ENCODE peak calls at places on chromosomes 6 and 20, in seven cellular contexts. P is G401; O is D721Med; X is NCI-H1417; Y is activated CD4-positive, alpha-beta memory T cell treated with anti-CD3 and anti-CD28 coated beads for 36 hours; K is IMR-90; E is GM04504. T is an unnamed sample.

GRCh38 chr20:17816804-17817590 is 117.2 kb downstream of the BANF2 start:
- DNase-seq in P (peak; percentile 13), O (no peak), X (no peak), Y (no peak), K (no peak), E (no peak), T (no peak)

GRCh38 chr6:24951831-24952299 is 16.1 kb upstream of the RIPOR2 start:
- DNase-seq in P (no peak), O (no peak), X (no peak), Y (peak; percentile 37), K (no peak), E (no peak), T (no peak)

GRCh38 chr6:165937564-165938358 is 229.9 kb downstream of the TBXT start:
- DNase-seq in P (peak; percentile 47), O (no peak), X (no peak), Y (no peak), K (no peak), E (no peak), T (no peak)

GRCh38 chr6:156790711-156791110 is 13.5 kb downstream of the ARID1B start:
- DNase-seq in P (no peak), O (no peak), X (no peak), Y (no peak), K (no peak), E (no peak), T (no peak)

GRCh38 chr6:125888989-125889656 is 67.4 kb upstream of the HINT3 start:
- DNase-seq in P (no peak), O (no peak), X (no peak), Y (peak; percentile 26), K (peak; percentile 40), E (no peak), T (no peak)

GRCh38 chr6:39302669-39303424 is 11.4 kb downstream of the KCNK17 start:
- DNase-seq in P (peak; percentile 25), O (peak; percentile 94), X (peak; percentile 74), Y (peak; percentile 92), K (peak; percentile 47), E (peak; percentile 27), T (peak; percentile 34)

GRCh38 chr20:20368414-20369352 is 779 bp downstream of the INSM1 start:
- DNase-seq in P (peak; percentile 20), O (no peak), X (peak; percentile 84), Y (peak; percentile 23), K (no peak), E (no peak), T (no peak)

GRCh38 chr6:170051229-170052172 is 239.4 kb downstream of the DLL1 start:
- DNase-seq in P (no peak), O (no peak), X (no peak), Y (no peak), K (no peak), E (no peak), T (no peak)

GRCh38 chr6:152671146-152671545 is 26.6 kb upstream of the MYCT1 start:
- DNase-seq in P (no peak), O (no peak), X (no peak), Y (no peak), K (peak; percentile 49), E (no peak), T (no peak)

GRCh38 chr6:169520104-169520503 is 181.7 kb downstream of the WDR27 start:
- DNase-seq in P (no peak), O (no peak), X (no peak), Y (no peak), K (peak; percentile 70), E (no peak), T (peak; percentile 52)

GRCh38 chr6:17885079-17885478 is 102.4 kb downstream of the KIF13A start:
- DNase-seq in P (no peak), O (no peak), X (no peak), Y (no peak), K (peak; percentile 19), E (no peak), T (no peak)

GRCh38 chr6:157579467-157580031 is 198.6 kb downstream of the ZDHHC14 start:
- DNase-seq in P (peak; percentile 27), O (no peak), X (no peak), Y (no peak), K (no peak), E (no peak), T (no peak)

GRCh38 chr6:142958343-142958742 is 13.4 kb upstream of the HIVEP2 start:
- DNase-seq in P (no peak), O (no peak), X (no peak), Y (no peak), K (no peak), E (no peak), T (no peak)

GRCh38 chr6:78607188-78607587 is 260.2 kb upstream of the IRAK1BP1 start:
- DNase-seq in P (no peak), O (no peak), X (no peak), Y (no peak), K (peak; percentile 49), E (no peak), T (no peak)

GRCh38 chr6:150409576-150410066 is 40.8 kb downstream of the IYD start:
- DNase-seq in P (no peak), O (no peak), X (peak; percentile 70), Y (no peak), K (no peak), E (no peak), T (no peak)

GRCh38 chr6:111210074-111210729 is 122.9 kb downstream of the SLC16A10 start:
- DNase-seq in P (peak; percentile 83), O (peak; percentile 36), X (peak; percentile 39), Y (peak; percentile 11), K (peak; percentile 57), E (peak; percentile 33), T (peak; percentile 46)

GRCh38 chr6:52993461-52993860 is 1.6 kb downstream of the GSTA4 start:
- DNase-seq in P (peak; percentile 53), O (no peak), X (no peak), Y (no peak), K (no peak), E (no peak), T (no peak)

GRCh38 chr6:81031429-81031828 is 721.1 kb downstream of the TENT5A start:
- DNase-seq in P (peak; percentile 8), O (no peak), X (no peak), Y (no peak), K (no peak), E (peak; percentile 10), T (peak; percentile 4)

GRCh38 chr6:12570461-12571030 is 146.0 kb upstream of the PHACTR1 start:
- DNase-seq in P (peak; percentile 90), O (no peak), X (no peak), Y (no peak), K (peak; percentile 59), E (peak; percentile 45), T (peak; percentile 49)

GRCh38 chr6:17700421-17701416 is 6.0 kb downstream of the NUP153 start:
- DNase-seq in P (no peak), O (no peak), X (no peak), Y (no peak), K (no peak), E (no peak), T (no peak)

GRCh38 chr6:47853766-47854165 is 71.9 kb downstream of the OPN5 start:
- DNase-seq in P (peak; percentile 26), O (no peak), X (no peak), Y (no peak), K (no peak), E (no peak), T (no peak)

GRCh38 chr6:166493427-166494100 is 92.9 kb downstream of the RAMACL start:
- DNase-seq in P (no peak), O (no peak), X (no peak), Y (no peak), K (no peak), E (no peak), T (no peak)

GRCh38 chr20:3471397-3472021 is 691 bp downstream of the ATRN start:
- DNase-seq in P (no peak), O (no peak), X (peak; percentile 48), Y (no peak), K (no peak), E (no peak), T (no peak)

GRCh38 chr6:40817369-40817768 is 221.7 kb downstream of the UNC5CL start:
- DNase-seq in P (no peak), O (no peak), X (no peak), Y (no peak), K (no peak), E (no peak), T (no peak)

GRCh38 chr6:29938746-29939508 is 3.4 kb upstream of the HLA-A start:
- DNase-seq in P (no peak), O (no peak), X (no peak), Y (peak; percentile 50), K (no peak), E (no peak), T (no peak)

GRCh38 chr6:19037607-19038006 is 650.5 kb downstream of the RNF144B start:
- DNase-seq in P (no peak), O (no peak), X (no peak), Y (no peak), K (no peak), E (no peak), T (no peak)

GRCh38 chr6:166270706-166271375 is 37.4 kb downstream of the PRR18 start:
- DNase-seq in P (no peak), O (no peak), X (no peak), Y (no peak), K (no peak), E (no peak), T (no peak)

GRCh38 chr20:52724586-52724985 is 247.6 kb upstream of the TSHZ2 start:
- DNase-seq in P (no peak), O (no peak), X (no peak), Y (no peak), K (no peak), E (no peak), T (no peak)

GRCh38 chr6:28207244-28208179 is 17.6 kb upstream of the ZSCAN9 start:
- DNase-seq in P (no peak), O (no peak), X (no peak), Y (peak; percentile 43), K (peak; percentile 34), E (no peak), T (no peak)

GRCh38 chr6:4815584-4815983 is 39.4 kb downstream of the CDYL start:
- DNase-seq in P (no peak), O (no peak), X (no peak), Y (no peak), K (no peak), E (no peak), T (no peak)

GRCh38 chr20:41179961-41180360 is 42.6 kb downstream of the PLCG1 start:
- DNase-seq in P (peak; percentile 55), O (no peak), X (no peak), Y (no peak), K (no peak), E (no peak), T (no peak)

GRCh38 chr6:53717571-53717970 is 52.0 kb upstream of the KLHL31 start:
- DNase-seq in P (no peak), O (no peak), X (no peak), Y (no peak), K (no peak), E (no peak), T (no peak)

T was measured in stromal cell of bone marrow.